ENCODE peak calls at places on chromosomes 16 and 17, in eight cellular contexts. P is activated T-helper 2 cell treated with anti-CD3 and anti-CD28 coated beads, Interferon-gamma antibody, Interleukin-2, Interleukin-4, amounts not matched to agents 10 μg/mL and 5 μg/mL and 100 μg/mL, durations not matched to agents 14 hours and 24 hours and 36 hours; A is astrocyte of the cerebellum; N is SW 1271; L is stimulated activated CD4-positive, alpha-beta T cell treated with anti-CD3 and anti-CD28 coated beads, TNF-alpha, amount 100 ng/mL, for 4 hours; U is NCI-H1105; J is NCI-H748 treated with DMSO at 0.1 percent for 48 hours; W is NCI-H774. R is an unnamed sample.

GRCh38 chr17:76434870-76435269 is 18.1 kb downstream of the UBE2O start:
- DNase-seq in P (no peak), A (no peak), N (no peak), L (no peak), U (no peak), J (no peak), W (peak), R (peak)

GRCh38 chr17:10352866-10353265 is 19.9 kb downstream of the MYH13 start:
- DNase-seq in P (no peak), A (no peak), N (no peak), L (no peak), U (no peak), J (no peak), W (no peak), R (no peak)

GRCh38 chr17:50472286-50472685 is 3.6 kb upstream of the CHAD start:
- DNase-seq in P (no peak), A (no peak), N (no peak), L (no peak), U (no peak), J (no peak), W (no peak), R (peak)

GRCh38 chr17:31487648-31488263 is 96.3 kb downstream of the RAB11FIP4 start:
- DNase-seq in P (peak), A (no peak), N (no peak), L (peak), U (peak), J (peak), W (peak), R (peak)

GRCh38 chr16:85228970-85229430 is 116.7 kb upstream of the CIBAR2 start:
- DNase-seq in P (no peak), A (no peak), N (no peak), L (no peak), U (no peak), J (no peak), W (no peak), R (no peak)

GRCh38 chr16:15599303-15600070 is 43.5 kb downstream of the MARF1 start:
- DNase-seq in P (no peak), A (no peak), N (no peak), L (no peak), U (no peak), J (no peak), W (no peak), R (no peak)

GRCh38 chr17:48577330-48577945 is 712 bp downstream of the HOXB4 start:
- DNase-seq in P (no peak), A (no peak), N (no peak), L (no peak), U (peak), J (no peak), W (no peak), R (no peak)

GRCh38 chr17:80187493-80187892 is 17.7 kb downstream of the CARD14 start:
- DNase-seq in P (no peak), A (no peak), N (no peak), L (no peak), U (no peak), J (no peak), W (no peak), R (peak)

GRCh38 chr17:66951605-66951953 is 12.9 kb upstream of the CACNG4 start:
- DNase-seq in P (no peak), A (no peak), N (no peak), L (no peak), U (no peak), J (no peak), W (no peak), R (no peak)

GRCh38 chr16:69848635-69849545 is 86.8 kb downstream of the WWP2 start:
- DNase-seq in P (no peak), A (peak), N (no peak), L (no peak), U (no peak), J (no peak), W (no peak), R (peak)

GRCh38 chr16:85986931-85987749 is 88.2 kb downstream of the IRF8 start:
- DNase-seq in P (no peak), A (no peak), N (no peak), L (no peak), U (no peak), J (no peak), W (no peak), R (peak)

GRCh38 chr16:23423496-23424049 is 29.4 kb downstream of the COG7 start:
- DNase-seq in P (no peak), A (peak), N (no peak), L (no peak), U (peak), J (peak), W (peak), R (peak)

GRCh38 chr17:60888812-60889709 is 211.4 kb downstream of the BCAS3 start:
- DNase-seq in P (no peak), A (no peak), N (no peak), L (no peak), U (no peak), J (no peak), W (no peak), R (no peak)

GRCh38 chr17:43398724-43399595 is at the start of gene ARL4D:
- DNase-seq in P (peak), A (peak), N (peak), L (peak), U (peak), J (peak), W (peak), R (peak)

GRCh38 chr17:17712268-17712924 is 31.1 kb downstream of the RAI1 start:
- DNase-seq in P (no peak), A (no peak), N (peak), L (no peak), U (no peak), J (no peak), W (no peak), R (no peak)

GRCh38 chr17:72135546-72136325 is 14.9 kb downstream of the SOX9 start:
- DNase-seq in P (no peak), A (no peak), N (no peak), L (no peak), U (no peak), J (no peak), W (no peak), R (no peak)

GRCh38 chr17:32527146-32527545 is 40.4 kb downstream of the CDK5R1 start:
- DNase-seq in P (no peak), A (no peak), N (no peak), L (no peak), U (no peak), J (no peak), W (no peak), R (no peak)

GRCh38 chr17:80071116-80071980 is 30.0 kb upstream of the GAA start:
- DNase-seq in P (no peak), A (peak), N (no peak), L (no peak), U (no peak), J (no peak), W (peak), R (peak)

GRCh38 chr16:87648236-87648635 is 45.9 kb downstream of the JPH3 start:
- DNase-seq in P (no peak), A (no peak), N (no peak), L (no peak), U (no peak), J (no peak), W (no peak), R (no peak)

GRCh38 chr16:69323428-69323827 is 7.0 kb downstream of the PDF start:
- DNase-seq in P (no peak), A (no peak), N (no peak), L (no peak), U (no peak), J (no peak), W (no peak), R (peak)

R was measured in posterior vena cava.